ENCODE peak calls at places on chromosome X, in seven cellular contexts. Q, P, H, C, G, V and I are unnamed samples.

GRCh38 chrX:13372203-13372980 is 52.5 kb upstream of the ATXN3L start:
- DNase-seq in C (no peak), H (no peak), P (no peak), V (no peak), G (no peak), Q (no peak), I (no peak)

GRCh38 chrX:135481696-135482179 is 38.7 kb upstream of the INTS6L start:
- DNase-seq in H (no peak), P (no peak), V (no peak), G (no peak), Q (no peak), C (no peak), I (no peak)

GRCh38 chrX:11929476-11929875 is 171.4 kb downstream of the MSL3 start:
- DNase-seq in G (no peak), H (no peak), P (no peak), Q (no peak), C (no peak), V (no peak), I (no peak)

GRCh38 chrX:38929966-38930421 is 128.7 kb downstream of the MID1IP1 start:
- DNase-seq in G (no peak), V (peak), C (no peak), P (no peak), Q (no peak), H (no peak), I (no peak)

GRCh38 chrX:16786791-16787735 is 797 bp downstream of the TXLNG start:
- DNase-seq in G (no peak), P (peak), H (peak), C (no peak), Q (no peak), V (peak), I (peak)

GRCh38 chrX:49977319-49978090 is 55.1 kb downstream of the CLCN5 start:
- DNase-seq in P (no peak), G (no peak), Q (no peak), C (no peak), H (no peak), V (peak), I (peak)

GRCh38 chrX:129961180-129962083 is 21.0 kb upstream of the BCORL1 start:
- DNase-seq in P (peak), Q (peak), V (peak), C (no peak), G (peak), H (peak), I (no peak)

GRCh38 chrX:69109706-69110635 is 55.3 kb downstream of the PJA1 start:
- DNase-seq in P (no peak), C (no peak), Q (peak), H (no peak), G (peak), V (no peak), I (no peak)

GRCh38 chrX:14015941-14016340 is 13.8 kb downstream of the GEMIN8 start:
- DNase-seq in Q (no peak), H (no peak), C (no peak), V (no peak), P (no peak), G (no peak), I (no peak)

GRCh38 chrX:123779908-123780396 is 47.1 kb upstream of the THOC2 start:
- DNase-seq in P (no peak), H (no peak), G (no peak), C (no peak), Q (no peak), V (no peak), I (no peak)

GRCh38 chrX:65961714-65962113 is 78.2 kb downstream of the VSIG4 start:
- DNase-seq in C (no peak), Q (no peak), H (no peak), V (no peak), G (no peak), P (no peak), I (no peak)

GRCh38 chrX:120457766-120458180 is 11.3 kb downstream of the LAMP2 start:
- DNase-seq in H (peak), G (no peak), Q (no peak), P (no peak), C (no peak), V (no peak), I (no peak)

GRCh38 chrX:34559325-34559724 is 97.8 kb downstream of the TMEM47 start:
- DNase-seq in G (no peak), H (no peak), C (no peak), Q (no peak), P (no peak), V (no peak), I (peak)

GRCh38 chrX:111447298-111447697 is 35.3 kb upstream of the DCX start:
- DNase-seq in V (peak), P (no peak), H (peak), C (no peak), G (no peak), Q (peak), I (peak)

GRCh38 chrX:91434351-91435168 is at the start of gene PABPC5:
- DNase-seq in H (no peak), C (peak), P (no peak), G (peak), Q (no peak), V (peak), I (no peak)

GRCh38 chrX:68929332-68930150 is 100.7 kb downstream of the EFNB1 start:
- DNase-seq in V (no peak), H (no peak), P (no peak), G (no peak), C (no peak), Q (peak), I (no peak)

GRCh38 chrX:47078129-47079043 is at the start of gene RGN:
- DNase-seq in Q (no peak), H (no peak), P (no peak), C (no peak), G (no peak), V (no peak), I (no peak)

GRCh38 chrX:101417981-101418841 is 10.2 kb downstream of the HNRNPH2 start:
- DNase-seq in C (peak), H (peak), G (peak), Q (no peak), P (peak), V (peak), I (peak)

GRCh38 chrX:48540015-48540350 is 469 bp downstream of the TBC1D25 start:
- DNase-seq in V (peak), C (peak), H (no peak), G (no peak), Q (peak), P (peak), I (no peak)

GRCh38 chrX:155745792-155746191 is 133.0 kb upstream of the TMLHE start:
- DNase-seq in G (no peak), Q (peak), V (no peak), H (no peak), C (no peak), P (no peak), I (no peak)

GRCh38 chrX:13081385-13082285 is 37.2 kb upstream of the FAM9C start:
- DNase-seq in H (peak), Q (no peak), C (no peak), V (no peak), P (no peak), G (no peak), I (no peak)

GRCh38 chrX:97895751-97896150 is 1012.0 kb downstream of the RPA4 start:
- DNase-seq in C (no peak), P (no peak), G (no peak), Q (no peak), V (no peak), H (no peak), I (no peak)

GRCh38 chrX:101977091-101977490 is 45.3 kb upstream of the ZMAT1 start:
- DNase-seq in H (no peak), P (no peak), G (no peak), Q (no peak), V (no peak), C (no peak), I (no peak)

GRCh38 chrX:124818764-124819163 is 472.4 kb downstream of the SH2D1A start:
- DNase-seq in G (no peak), V (no peak), Q (no peak), P (no peak), H (no peak), C (no peak), I (no peak)

GRCh38 chrX:19670854-19671620 is 155.7 kb upstream of the MAP3K15 start:
- DNase-seq in G (no peak), V (no peak), H (no peak), Q (peak), C (peak), P (no peak), I (no peak)

GRCh38 chrX:78011846-78012245 is 42.4 kb upstream of the PGAM4 start:
- DNase-seq in P (no peak), V (no peak), G (no peak), H (no peak), C (no peak), Q (no peak), I (no peak)

GRCh38 chrX:136318895-136319597 is 18.3 kb downstream of the ADGRG4 start:
- DNase-seq in G (no peak), Q (no peak), V (peak), H (no peak), P (no peak), C (no peak), I (no peak)

GRCh38 chrX:121365572-121366161 is 318.3 kb downstream of the GLUD2 start:
- DNase-seq in V (peak), H (no peak), Q (no peak), C (no peak), P (no peak), G (no peak), I (no peak)

GRCh38 chrX:20026278-20026677 is 35.4 kb upstream of the BCLAF3 start:
- DNase-seq in C (no peak), G (no peak), H (no peak), P (no peak), V (no peak), Q (no peak), I (no peak)

GRCh38 chrX:100928660-100929613 is at the start of gene XKRX:
- DNase-seq in G (peak), Q (peak), C (no peak), V (peak), P (peak), H (peak), I (peak)

GRCh38 chrX:32571579-32571978 is 639.8 kb downstream of the DMD start:
- DNase-seq in H (no peak), P (no peak), G (no peak), V (no peak), C (no peak), Q (no peak), I (no peak)

GRCh38 chrX:109199726-109200125 is 282.2 kb downstream of the GUCY2F start:
- DNase-seq in G (no peak), Q (no peak), P (no peak), V (no peak), H (no peak), C (no peak), I (no peak)

GRCh38 chrX:100944601-100945000 is 15.9 kb upstream of the XKRX start:
- DNase-seq in V (no peak), Q (no peak), C (no peak), H (no peak), P (no peak), G (no peak), I (no peak)

GRCh38 chrX:145609951-145610511 is 207.6 kb upstream of the SLITRK2 start:
- DNase-seq in V (no peak), H (no peak), P (no peak), C (no peak), Q (no peak), G (no peak), I (no peak)

GRCh38 chrX:15382809-15383208 is 1.4 kb downstream of the VEGFD start:
- DNase-seq in P (no peak), V (peak), G (no peak), H (peak), C (no peak), Q (no peak), I (peak)

GRCh38 chrX:9622128-9622527 is 143.5 kb downstream of the GPR143 start:
- DNase-seq in H (no peak), V (no peak), P (no peak), Q (no peak), G (no peak), C (no peak), I (no peak)

GRCh38 chrX:153769865-153770605 is 6.0 kb downstream of the PLXNB3 start:
- DNase-seq in V (no peak), C (no peak), P (no peak), Q (no peak), H (no peak), G (no peak), I (peak)

GRCh38 chrX:133985164-133986007 is at the start of gene GPC3:
- DNase-seq in Q (no peak), V (peak), C (no peak), H (no peak), G (no peak), P (peak), I (no peak)

GRCh38 chrX:133880032-133880443 is 105.4 kb downstream of the GPC3 start:
- DNase-seq in H (no peak), C (no peak), P (no peak), G (no peak), Q (no peak), V (no peak), I (no peak)

GRCh38 chrX:39726810-39727209 is 370.9 kb downstream of the BCOR start:
- DNase-seq in Q (no peak), P (no peak), G (no peak), C (no peak), H (no peak), V (peak), I (peak)